ENCODE peak calls at places on chromosomes 16 and 17, in five cellular contexts. T is endothelial cell of umbilical vein, H is brain microvascular endothelial cell, A is IMR-90, Z is left lung. R is an unnamed sample.

GRCh38 chr17:68591583-68591982 is 9.6 kb downstream of the FAM20A start:
- DNase-seq in T (peak; percentile 9), H (no peak), Z (no peak), A (no peak), R (no peak)

GRCh38 chr17:81401727-81402529 is 6.7 kb downstream of the BAHCC1 start:
- DNase-seq in A (no peak), T (peak; percentile 41), Z (no peak), H (no peak), R (no peak)

GRCh38 chr17:31398381-31399275 is 7.2 kb downstream of the RAB11FIP4 start:
- DNase-seq in H (no peak), A (no peak), T (no peak), Z (no peak), R (no peak)

GRCh38 chr17:83034525-83034924 is 44.9 kb upstream of the METRNL start:
- DNase-seq in A (no peak), H (no peak), T (no peak), Z (no peak), R (no peak)

GRCh38 chr16:73068546-73069401 is 20.8 kb upstream of the ZFHX3 start:
- DNase-seq in Z (peak; percentile 87), A (peak; percentile 99), T (peak; percentile 92), H (peak; percentile 98), R (no peak)

GRCh38 chr17:9809409-9809808 is 12.5 kb downstream of the GSG1L2 start:
- DNase-seq in H (no peak), Z (no peak), T (no peak), A (no peak), R (no peak)

GRCh38 chr17:26731005-26731921 is 562.7 kb upstream of the WSB1 start:
- DNase-seq in Z (peak; percentile 78), H (no peak), T (no peak), A (no peak), R (no peak)

GRCh38 chr16:49731911-49732310 is 124.0 kb downstream of the ZNF423 start:
- DNase-seq in T (no peak), H (no peak), Z (no peak), A (no peak), R (no peak)

GRCh38 chr16:57544129-57544653 is 1.7 kb downstream of the ADGRG5 start:
- DNase-seq in H (no peak), A (no peak), T (no peak), Z (no peak), R (no peak)

GRCh38 chr17:5785343-5785742 is 201.0 kb upstream of the NLRP1 start:
- DNase-seq in H (peak; percentile 28), Z (no peak), T (peak; percentile 75), A (peak; percentile 76), R (no peak)

GRCh38 chr17:81578561-81579225 is 26.5 kb upstream of the FAAP100 start:
- DNase-seq in H (no peak), A (no peak), Z (no peak), T (no peak), R (no peak)

GRCh38 chr16:53509906-53510703 is 7.1 kb upstream of the AKTIP start:
- DNase-seq in Z (peak; percentile 86), T (peak; percentile 85), A (peak; percentile 62), H (peak; percentile 58), R (peak; percentile 34)

GRCh38 chr17:46163929-46164594 is 29.2 kb downstream of the KANSL1 start:
- DNase-seq in Z (no peak), H (no peak), A (no peak), T (no peak), R (no peak)

GRCh38 chr16:58741166-58741565 is 7.0 kb upstream of the GOT2 start:
- DNase-seq in Z (no peak), T (no peak), H (no peak), A (no peak), R (no peak)

GRCh38 chr17:27502526-27503324 is 46.5 kb downstream of the KSR1 start:
- DNase-seq in A (peak; percentile 99), T (no peak), H (peak; percentile 78), Z (no peak), R (no peak)

GRCh38 chr16:27174798-27175197 is 28.5 kb upstream of the KDM8 start:
- DNase-seq in T (no peak), Z (no peak), H (peak; percentile 73), A (peak; percentile 53), R (no peak)

GRCh38 chr17:284676-285355 is 67.8 kb downstream of the RPH3AL start:
- DNase-seq in T (no peak), A (no peak), H (no peak), Z (peak; percentile 65), R (no peak)

GRCh38 chr16:66810391-66810790 is 9.0 kb upstream of the TERB1 start:
- DNase-seq in Z (no peak), A (no peak), H (no peak), T (no peak), R (no peak)

GRCh38 chr17:41682611-41683010 is 6.1 kb upstream of the EIF1 start:
- DNase-seq in Z (no peak), A (no peak), H (no peak), T (no peak), R (no peak)
- H3K27ac ChIP-seq in Z (no peak overlapping the region), A (no peak overlapping the region), H (no peak overlapping the region), T (no peak overlapping the region), R (no peak overlapping the region)

DNA sequence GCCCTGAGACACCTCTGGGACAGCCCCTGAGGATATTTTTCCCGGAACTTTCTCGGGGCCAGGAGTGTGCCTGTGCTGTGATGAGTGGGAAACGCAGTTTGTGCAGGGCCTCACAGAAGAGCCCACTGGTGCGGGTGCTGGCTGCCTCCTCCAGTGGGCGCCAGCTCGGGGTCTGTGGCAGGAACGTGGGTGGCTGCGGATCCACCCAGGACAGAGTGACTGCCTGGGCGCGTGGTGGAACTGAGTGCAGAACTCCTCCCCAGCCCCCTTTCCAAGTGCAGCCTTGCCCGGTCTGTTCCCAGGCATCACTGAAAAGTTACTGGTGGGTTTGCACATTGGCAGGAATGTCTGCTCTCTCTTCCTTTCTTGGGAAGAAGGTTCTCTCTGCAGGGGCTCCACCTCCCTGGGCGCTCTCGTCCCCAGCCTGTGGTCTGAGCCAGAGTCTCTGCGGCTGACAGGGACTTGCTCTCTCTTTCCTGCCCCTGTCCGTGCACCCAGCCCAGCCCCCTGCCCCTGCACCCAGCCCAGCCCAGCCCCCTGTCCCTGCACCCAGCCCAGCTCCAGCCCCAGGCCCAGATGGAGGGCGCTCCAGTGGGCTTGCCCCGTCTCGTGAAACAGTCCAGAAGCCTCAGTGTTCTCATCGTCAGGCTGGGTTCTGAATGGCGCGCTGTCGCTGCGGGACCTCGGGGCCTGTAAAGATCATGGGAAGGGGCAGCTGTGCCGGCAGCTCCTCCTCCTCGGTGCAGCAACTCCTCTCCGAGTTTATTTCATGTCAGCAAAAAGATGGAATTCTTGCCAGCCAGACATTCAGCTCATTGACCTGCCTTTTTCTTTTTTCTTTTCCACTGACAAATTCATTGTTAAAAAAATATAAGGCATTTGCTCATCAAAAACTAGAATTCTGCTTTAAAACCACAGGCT is 117.5 kb downstream of the BANP start:
- DNase-seq in T (no peak), H (no peak), Z (peak; percentile 61), A (no peak), R (no peak)
- TF ChIP-seq CTCF in T (no peak), H (peak; percentile 39), Z (no peak), A (no peak), R (no peak)

GRCh38 chr16:84240455-84240854 is 643 bp upstream of the KCNG4 start:
- DNase-seq in Z (no peak), H (no peak), T (no peak), A (no peak), R (no peak)
- H3K27ac ChIP-seq in Z (no peak overlapping the region), H (no peak overlapping the region), T (no peak overlapping the region), A (no peak overlapping the region), R (no peak overlapping the region)

GRCh38 chr17:28571255-28572122 is at the start of gene PIGS:
- DNase-seq in H (peak; percentile 88), A (peak; percentile 87), Z (peak; percentile 99), T (peak; percentile 94), R (peak; percentile 85)
- TF ChIP-seq CTCF in H (no peak), A (no peak), Z (no peak), T (no peak), R (no peak)

DNA sequence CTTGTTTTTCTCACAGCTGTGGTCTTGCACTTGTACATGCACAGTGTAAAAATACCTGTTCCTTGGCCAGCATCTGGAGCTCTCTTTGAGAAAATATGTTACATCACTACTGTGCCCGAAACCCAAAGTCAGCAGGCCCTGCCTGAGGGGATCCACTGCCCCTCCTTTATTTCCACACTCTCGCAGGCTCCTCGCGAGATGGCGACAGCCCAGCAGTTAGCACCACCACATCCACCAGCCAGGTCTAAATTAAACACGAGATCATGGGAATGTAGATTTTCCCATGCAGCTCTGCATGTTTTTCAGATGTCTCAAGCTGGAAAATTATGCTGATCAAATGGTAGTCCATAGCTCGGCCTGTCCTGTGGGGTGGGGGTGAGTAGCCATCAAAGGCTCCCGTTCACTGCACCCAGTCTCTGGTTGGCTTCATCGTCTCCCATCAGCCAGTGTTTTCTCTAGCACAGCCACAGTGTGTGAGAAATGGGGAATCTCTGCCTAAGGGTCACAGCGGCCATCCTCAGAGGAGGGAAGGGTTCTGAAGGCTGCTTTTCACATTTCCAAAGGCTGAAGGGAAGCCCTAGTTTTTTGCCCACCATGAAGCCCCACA is 34.7 kb downstream of the EPN2 start:
- DNase-seq in Z (no peak), A (peak; percentile 61), H (no peak), T (no peak), R (no peak)
- H3K27ac ChIP-seq in Z (no peak overlapping the region), A (no peak overlapping the region), H (no peak overlapping the region), T (no peak overlapping the region), R (no peak overlapping the region)

DNA sequence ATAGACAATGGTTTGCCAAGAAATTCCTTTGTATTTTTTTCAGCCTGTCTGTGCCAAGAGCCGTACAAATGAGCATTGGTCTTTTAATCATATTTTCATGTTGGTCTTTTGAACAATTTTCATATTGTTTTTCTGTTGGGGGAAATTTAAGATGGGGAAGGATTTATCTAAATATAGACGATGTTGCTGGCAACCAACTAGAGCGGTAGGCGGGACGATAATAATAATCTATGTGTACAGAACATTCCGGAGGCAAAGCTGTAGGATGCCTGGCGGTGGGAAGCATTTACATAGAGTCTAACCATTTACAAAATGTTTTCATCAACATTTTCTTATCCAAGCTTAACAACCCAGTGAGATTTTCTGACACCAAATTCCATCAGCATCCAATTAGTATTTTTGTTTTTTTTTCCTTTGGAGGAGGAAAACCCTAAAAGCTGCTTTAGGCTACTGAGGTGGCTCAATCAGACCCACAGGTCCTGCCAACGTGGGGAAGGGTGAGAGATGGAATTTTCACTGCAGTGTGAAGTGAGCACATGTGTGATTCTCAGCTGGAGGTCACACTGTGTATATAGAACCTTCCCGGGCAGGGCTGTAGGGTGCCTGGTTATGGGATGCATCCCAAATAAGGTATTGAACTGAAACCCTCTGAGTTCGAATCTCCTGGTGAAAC is 11.7 kb upstream of the SEC14L1 start:
- DNase-seq in A (no peak), Z (no peak), T (no peak), H (peak; percentile 71), R (no peak)
- TF ChIP-seq CTCF in A (no peak), Z (no peak), T (no peak), H (no peak), R (no peak)

R was measured in CD4-positive, alpha-beta T cell.